ENCODE peak calls at places on chromosomes 3 and 15, in six cellular contexts. G is WTC11; B is PC-9; I is activated CD8-positive, alpha-beta T cell treated with anti-CD3 and anti-CD28 coated beads for 36 hours; V is AG09309; D is foreskin fibroblast. K is an unnamed sample.

GRCh38 chr15:72521682-72522081 is 47.6 kb downstream of the ARIH1 start:
- DNase-seq in V (no peak), G (no peak), I (no peak), B (no peak), D (no peak), K (no peak)

GRCh38 chr3:177633671-177634207 is 436.5 kb upstream of the TBL1XR1 start:
- DNase-seq in G (no peak), D (peak; percentile 50), V (no peak), B (no peak), I (no peak), K (no peak)

GRCh38 chr3:188720636-188721035 is 451.1 kb upstream of the TPRG1 start:
- DNase-seq in D (peak; percentile 61), G (no peak), I (no peak), V (no peak), B (no peak), K (no peak)

GRCh38 chr3:66195347-66195783 is 25.4 kb upstream of the SLC25A26 start:
- DNase-seq in D (peak; percentile 53), I (peak; percentile 32), B (peak; percentile 55), G (peak; percentile 73), V (peak; percentile 8), K (no peak)

GRCh38 chr3:191269289-191270085 is 59.7 kb upstream of the CCDC50 start:
- DNase-seq in I (no peak), G (no peak), D (no peak), B (no peak), V (no peak), K (no peak)

GRCh38 chr3:108489776-108490175 is 20.6 kb downstream of the MYH15 start:
- DNase-seq in V (no peak), I (peak; percentile 56), G (peak; percentile 18), B (peak; percentile 31), D (no peak), K (no peak)

GRCh38 chr3:23258110-23258509 is 55.0 kb downstream of the UBE2E2 start:
- DNase-seq in V (no peak), B (no peak), G (no peak), I (no peak), D (peak; percentile 12), K (no peak)

GRCh38 chr15:62841269-62841628 is 201.3 kb upstream of the TPM1 start:
- DNase-seq in V (no peak), B (no peak), I (no peak), D (no peak), G (no peak), K (no peak)

GRCh38 chr3:99637041-99637380 is 1.4 kb upstream of the COL8A1 start:
- DNase-seq in I (no peak), D (no peak), V (no peak), B (peak; percentile 38), G (no peak), K (no peak)

GRCh38 chr3:134722899-134723484 is 72.1 kb upstream of the EPHB1 start:
- DNase-seq in I (no peak), B (no peak), G (no peak), V (no peak), D (no peak), K (no peak)

GRCh38 chr15:84034831-84035753 is 200.5 kb upstream of the GOLGA6L4 start:
- DNase-seq in B (no peak), V (no peak), D (peak; percentile 0), G (peak; percentile 23), I (no peak), K (no peak)

GRCh38 chr15:74334127-74334526 is 33.3 kb downstream of the CYP11A1 start:
- DNase-seq in D (no peak), G (no peak), I (no peak), V (no peak), B (no peak), K (no peak)

GRCh38 chr15:75161788-75162414 is 39.8 kb upstream of the C15orf39 start:
- DNase-seq in B (no peak), G (no peak), I (no peak), V (no peak), D (no peak), K (no peak)

GRCh38 chr3:10531031-10531430 is 25.6 kb upstream of the ATP2B2 start:
- DNase-seq in I (no peak), G (no peak), D (no peak), B (no peak), V (no peak), K (peak; percentile 9)

GRCh38 chr3:160196511-160197104 is 28.6 kb upstream of the C3orf80 start:
- DNase-seq in V (no peak), G (no peak), D (no peak), B (no peak), I (no peak), K (no peak)

GRCh38 chr15:31434418-31435255 is 108.0 kb downstream of the KLF13 start:
- DNase-seq in G (no peak), I (peak; percentile 99), B (no peak), V (peak; percentile 84), D (peak; percentile 86), K (peak; percentile 78)

GRCh38 chr15:38701134-38701533 is 136.5 kb upstream of the RASGRP1 start:
- DNase-seq in I (no peak), B (no peak), V (no peak), G (no peak), D (no peak), K (no peak)

GRCh38 chr15:38698215-38698614 is 133.6 kb upstream of the RASGRP1 start:
- DNase-seq in V (no peak), D (no peak), I (peak; percentile 47), B (no peak), G (no peak), K (no peak)

GRCh38 chr15:38702178-38702912 is 137.7 kb upstream of the RASGRP1 start:
- DNase-seq in D (no peak), G (no peak), V (no peak), I (no peak), B (peak; percentile 78), K (no peak)

GRCh38 chr15:38696790-38697495 is 132.3 kb upstream of the RASGRP1 start:
- DNase-seq in V (no peak), D (no peak), B (no peak), G (no peak), I (no peak), K (no peak)

GRCh38 chr15:38699633-38700230 is 135.1 kb upstream of the RASGRP1 start:
- DNase-seq in G (peak; percentile 67), V (no peak), B (peak; percentile 54), I (peak; percentile 89), D (peak; percentile 29), K (peak; percentile 50)
- TF ChIP-seq CTCF in G (peak; percentile 60), V (peak; percentile 86), B (peak; percentile 85), I (peak; percentile 89), D (peak; percentile 90), K (peak; percentile 85)

GRCh38 chr3:44665173-44665572 is 16.6 kb downstream of the ZNF35 start:
- DNase-seq in I (no peak), V (no peak), B (no peak), D (no peak), G (no peak), K (no peak)

GRCh38 chr3:44659434-44659833 is 10.9 kb downstream of the ZNF35 start:
- DNase-seq in V (no peak), D (no peak), I (no peak), G (no peak), B (no peak), K (no peak)

GRCh38 chr3:44659015-44659414 is 10.5 kb downstream of the ZNF35 start:
- DNase-seq in I (no peak), G (no peak), V (no peak), B (no peak), D (no peak), K (no peak)

DNA sequence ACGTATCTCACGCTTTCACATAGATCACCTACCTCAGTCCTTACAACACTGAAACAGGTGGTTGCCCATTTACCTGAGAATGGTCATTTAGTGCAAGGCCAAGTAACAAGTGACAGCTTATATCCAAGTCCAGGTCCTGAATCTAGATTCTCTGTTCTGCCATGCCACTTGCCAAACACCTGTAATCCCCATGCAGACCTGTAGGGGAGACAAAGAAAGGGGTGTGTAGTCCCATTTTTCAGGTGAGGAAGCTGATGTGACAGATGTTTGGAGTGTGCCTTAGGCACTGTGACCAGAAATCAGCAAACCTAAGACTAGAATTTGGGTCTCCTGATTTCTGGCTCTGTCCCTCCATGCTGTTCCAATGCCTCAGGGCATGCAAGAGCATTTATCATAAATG is 12.7 kb downstream of the ZNF35 start:
- DNase-seq in I (no peak), V (no peak), B (no peak), G (no peak), D (no peak), K (no peak)
- TF ChIP-seq CTCF in I (no peak), V (peak; percentile 21), B (peak; percentile 11), G (peak; percentile 41), D (peak; percentile 10), K (no peak)

GRCh38 chr3:115100172-115100571 is 46.9 kb downstream of the ZBTB20 start:
- DNase-seq in D (peak; percentile 23), V (peak; percentile 25), I (peak; percentile 8), B (no peak), G (no peak), K (no peak)

GRCh38 chr3:115100806-115101205 is 46.3 kb downstream of the ZBTB20 start:
- DNase-seq in B (no peak), V (no peak), I (no peak), G (no peak), D (no peak), K (no peak)

GRCh38 chr3:115098354-115099073 is 48.6 kb downstream of the ZBTB20 start:
- DNase-seq in B (no peak), G (no peak), V (no peak), I (no peak), D (no peak), K (no peak)

GRCh38 chr3:115095236-115095635 is 51.9 kb downstream of the ZBTB20 start:
- DNase-seq in B (no peak), G (no peak), I (no peak), D (no peak), V (no peak), K (no peak)

DNA sequence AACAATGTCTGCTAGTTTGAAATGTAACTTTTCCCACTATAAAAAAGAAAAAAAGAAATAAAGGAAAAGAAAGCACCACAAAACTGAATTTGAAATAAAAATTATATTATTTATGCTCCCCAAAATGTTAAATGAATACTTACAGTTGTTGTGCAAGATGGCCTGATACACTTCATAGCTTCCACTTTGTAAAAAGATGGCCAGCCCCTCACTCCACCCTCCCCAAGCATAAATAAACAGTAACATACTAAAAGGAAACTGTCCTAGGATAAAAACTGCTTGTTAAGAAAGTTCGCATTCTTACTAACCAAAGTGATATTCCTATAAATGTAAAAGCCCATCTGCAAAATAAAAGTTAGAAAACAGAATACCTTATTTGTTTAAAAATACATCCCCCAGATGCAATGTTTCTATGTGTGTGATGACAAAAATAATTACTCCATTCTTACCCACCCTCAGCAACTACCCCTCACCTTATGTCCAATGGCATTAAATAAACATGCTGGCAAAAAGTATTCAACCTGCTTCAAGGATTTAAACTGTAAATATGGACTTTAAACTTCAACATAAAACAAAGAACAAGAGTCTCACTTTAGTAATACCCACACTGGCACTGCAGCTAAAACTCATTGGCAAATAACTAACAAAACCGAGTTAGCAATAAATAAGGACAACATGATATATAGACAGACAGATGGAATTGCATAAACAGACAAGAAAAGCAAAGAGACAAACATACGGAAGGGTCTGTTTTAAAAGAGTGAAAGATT is 47.8 kb downstream of the ZBTB20 start:
- DNase-seq in D (no peak), B (no peak), V (no peak), G (no peak), I (no peak), K (no peak)
- TF ChIP-seq CTCF in D (no peak), B (no peak), V (no peak), G (no peak), I (no peak), K (no peak)

DNA sequence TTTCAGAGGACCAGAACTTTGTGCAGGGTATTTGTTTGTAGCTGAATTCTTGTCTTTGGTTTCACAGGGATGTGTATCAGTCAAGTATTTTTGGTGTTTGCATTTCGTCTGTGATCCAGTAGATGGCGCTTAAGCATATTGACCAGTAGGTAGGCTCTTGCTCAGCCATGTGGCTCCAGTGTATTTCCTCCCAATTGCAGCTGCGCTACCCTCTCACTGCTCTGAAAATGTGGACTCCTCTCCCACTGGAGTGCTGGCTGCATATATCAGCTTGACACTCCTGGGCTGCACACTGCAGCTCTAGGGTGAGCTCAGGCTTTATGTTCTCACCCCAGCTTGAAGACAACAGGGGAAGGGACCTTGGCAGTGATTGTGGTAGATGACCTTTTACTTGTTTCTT is 1264.3 kb upstream of the ALCAM start:
- DNase-seq in I (peak; percentile 10), V (peak; percentile 4), B (peak; percentile 21), G (no peak), D (no peak), K (no peak)
- TF ChIP-seq CTCF in I (peak; percentile 53), V (peak; percentile 42), B (peak; percentile 85), G (peak; percentile 39), D (peak; percentile 31), K (no peak)

K was measured in natural killer cell.